ENCODE peak calls at places on chromosome 1, in four cellular contexts. Y, V, X and I are unnamed samples.

GRCh38 chr1:196493881-196494280 is 114.4 kb downstream of the KCNT2 start:
- DNase-seq in Y (no peak), V (no peak), X (no peak), I (no peak)

GRCh38 chr1:179840107-179840506 is 37.5 kb downstream of the TOR1AIP2 start:
- DNase-seq in Y (no peak), V (no peak), X (no peak), I (peak; percentile 5)

GRCh38 chr1:16073490-16074104 is at the start of gene FAM131C:
- DNase-seq in Y (peak; percentile 49), V (peak; percentile 75), X (no peak), I (peak; percentile 26)

GRCh38 chr1:187655163-187655562 is 826.4 kb downstream of the PLA2G4A start:
- DNase-seq in Y (no peak), V (no peak), X (no peak), I (no peak)

GRCh38 chr1:26828352-26829093 is 2.0 kb downstream of the ZDHHC18 start:
- DNase-seq in Y (no peak), V (no peak), X (no peak), I (peak; percentile 15)

GRCh38 chr1:36351222-36351977 is 28.0 kb upstream of the EVA1B start:
- DNase-seq in Y (no peak), V (no peak), X (peak; percentile 49), I (peak; percentile 89)

GRCh38 chr1:184513966-184514365 is 127.1 kb downstream of the C1orf21 start:
- DNase-seq in Y (no peak), V (no peak), X (peak; percentile 45), I (peak; percentile 58)

GRCh38 chr1:61053712-61054608 is 28.4 kb upstream of the NFIA start:
- DNase-seq in Y (peak; percentile 44), V (peak; percentile 67), X (peak; percentile 23), I (no peak)

GRCh38 chr1:34916104-34916503 is 13.3 kb downstream of the DLGAP3 start:
- DNase-seq in Y (no peak), V (peak; percentile 35), X (no peak), I (no peak)

GRCh38 chr1:226699166-226699565 is 39.9 kb downstream of the ITPKB start:
- DNase-seq in Y (no peak), V (no peak), X (no peak), I (no peak)

GRCh38 chr1:4203501-4203900 is 303.4 kb upstream of the C1orf174 start:
- DNase-seq in Y (no peak), V (no peak), X (no peak), I (no peak)

GRCh38 chr1:178189814-178190213 is 95.9 kb downstream of the RASAL2 start:
- DNase-seq in Y (peak; percentile 71), V (no peak), X (peak; percentile 88), I (peak; percentile 50)

GRCh38 chr1:235575597-235575996 is 71.3 kb upstream of the B3GALNT2 start:
- DNase-seq in Y (no peak), V (no peak), X (no peak), I (no peak)

GRCh38 chr1:231070758-231071443 is 30.8 kb upstream of the FAM89A start:
- DNase-seq in Y (no peak), V (no peak), X (no peak), I (no peak)

GRCh38 chr1:109634771-109635750 is 15.4 kb downstream of the AMPD2 start:
- DNase-seq in Y (peak; percentile 24), V (peak; percentile 40), X (no peak), I (no peak)

GRCh38 chr1:38728176-38728908 is 131.2 kb downstream of the RRAGC start:
- DNase-seq in Y (peak; percentile 38), V (peak; percentile 58), X (peak; percentile 22), I (no peak)

GRCh38 chr1:222777977-222778376 is 36.9 kb upstream of the DISP1 start:
- DNase-seq in Y (no peak), V (no peak), X (no peak), I (no peak)

GRCh38 chr1:206693592-206693991 is 8.9 kb downstream of the MAPKAPK2 start:
- DNase-seq in Y (no peak), V (no peak), X (no peak), I (no peak)

GRCh38 chr1:19495816-19496528 is 10.6 kb upstream of the CAPZB start:
- DNase-seq in Y (no peak), V (no peak), X (no peak), I (no peak)

GRCh38 chr1:2413495-2414296 is 1.3 kb upstream of the PEX10 start:
- DNase-seq in Y (peak; percentile 54), V (peak; percentile 68), X (peak; percentile 44), I (no peak)

GRCh38 chr1:46410156-46411009 is 16.3 kb downstream of the FAAH start:
- DNase-seq in Y (no peak), V (no peak), X (no peak), I (no peak)

GRCh38 chr1:81802601-81803422 is 2.1 kb downstream of the ADGRL2 start:
- DNase-seq in Y (peak; percentile 43), V (peak; percentile 70), X (peak; percentile 73), I (peak; percentile 30)

GRCh38 chr1:202599669-202600431 is 110.4 kb downstream of the SYT2 start:
- DNase-seq in Y (peak; percentile 84), V (peak; percentile 72), X (peak; percentile 86), I (peak; percentile 61)

GRCh38 chr1:91583326-91583755 is 82.7 kb downstream of the CDC7 start:
- DNase-seq in Y (no peak), V (no peak), X (no peak), I (no peak)

GRCh38 chr1:40140211-40140709 is 20.9 kb upstream of the RLF start:
- DNase-seq in Y (no peak), V (no peak), X (peak; percentile 45), I (peak; percentile 94)

GRCh38 chr1:3928622-3929021 is 28.6 kb upstream of the C1orf174 start:
- DNase-seq in Y (no peak), V (no peak), X (no peak), I (no peak)

GRCh38 chr1:32055426-32055825 is 17.3 kb upstream of the TMEM39B start:
- DNase-seq in Y (no peak), V (no peak), X (no peak), I (no peak)

GRCh38 chr1:8089535-8090228 is 63.6 kb upstream of the ERRFI1 start:
- DNase-seq in Y (no peak), V (no peak), X (no peak), I (no peak)

GRCh38 chr1:22592051-22592450 is 28.8 kb downstream of the EPHA8 start:
- DNase-seq in Y (no peak), V (no peak), X (no peak), I (no peak)

GRCh38 chr1:9280015-9280860 is 12.5 kb upstream of the SPSB1 start:
- DNase-seq in Y (peak; percentile 61), V (no peak), X (peak; percentile 76), I (peak; percentile 89)

GRCh38 chr1:173477286-173478098 is at the start of gene PRDX6:
- DNase-seq in Y (peak; percentile 32), V (peak; percentile 84), X (no peak), I (peak; percentile 66)

DNA sequence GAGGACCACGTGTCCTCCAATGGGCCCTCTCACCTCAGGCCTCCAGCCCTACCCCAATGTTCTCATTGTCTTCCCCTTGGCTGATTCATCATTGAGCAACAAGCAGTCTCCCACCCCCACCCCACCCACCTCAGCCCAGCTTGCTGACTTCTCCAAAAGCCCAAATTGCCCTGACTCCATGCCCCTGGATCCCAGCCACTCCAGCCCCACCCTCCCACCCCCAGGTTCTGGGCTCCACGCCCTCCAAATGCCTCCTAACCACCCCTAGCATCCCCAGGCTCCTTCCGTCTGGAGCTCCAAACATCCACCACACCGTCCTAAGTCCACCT is 1.9 kb downstream of the S100A16 start:
- DNase-seq in Y (no peak), V (no peak), X (no peak), I (no peak)
- H3K79me2 ChIP-seq in Y (no peaks in the 10 kb centered on the region), V (no peaks in the 10 kb centered on the region), X (no peaks in the 10 kb centered on the region), I (peaks cover 3% of the 10 kb centered on the region)

GRCh38 chr1:27967884-27968466 is 8.2 kb downstream of the XKR8 start:
- DNase-seq in Y (no peak), V (no peak), X (no peak), I (no peak)

GRCh38 chr1:27963393-27963792 is 3.6 kb downstream of the XKR8 start:
- DNase-seq in Y (no peak), V (no peak), X (no peak), I (peak; percentile 4)

GRCh38 chr1:27967106-27967883 is 7.5 kb downstream of the XKR8 start:
- DNase-seq in Y (no peak), V (no peak), X (no peak), I (no peak)

GRCh38 chr1:27968692-27969091 is 8.9 kb downstream of the XKR8 start:
- DNase-seq in Y (no peak), V (no peak), X (peak; percentile 7), I (peak; percentile 87)

DNA sequence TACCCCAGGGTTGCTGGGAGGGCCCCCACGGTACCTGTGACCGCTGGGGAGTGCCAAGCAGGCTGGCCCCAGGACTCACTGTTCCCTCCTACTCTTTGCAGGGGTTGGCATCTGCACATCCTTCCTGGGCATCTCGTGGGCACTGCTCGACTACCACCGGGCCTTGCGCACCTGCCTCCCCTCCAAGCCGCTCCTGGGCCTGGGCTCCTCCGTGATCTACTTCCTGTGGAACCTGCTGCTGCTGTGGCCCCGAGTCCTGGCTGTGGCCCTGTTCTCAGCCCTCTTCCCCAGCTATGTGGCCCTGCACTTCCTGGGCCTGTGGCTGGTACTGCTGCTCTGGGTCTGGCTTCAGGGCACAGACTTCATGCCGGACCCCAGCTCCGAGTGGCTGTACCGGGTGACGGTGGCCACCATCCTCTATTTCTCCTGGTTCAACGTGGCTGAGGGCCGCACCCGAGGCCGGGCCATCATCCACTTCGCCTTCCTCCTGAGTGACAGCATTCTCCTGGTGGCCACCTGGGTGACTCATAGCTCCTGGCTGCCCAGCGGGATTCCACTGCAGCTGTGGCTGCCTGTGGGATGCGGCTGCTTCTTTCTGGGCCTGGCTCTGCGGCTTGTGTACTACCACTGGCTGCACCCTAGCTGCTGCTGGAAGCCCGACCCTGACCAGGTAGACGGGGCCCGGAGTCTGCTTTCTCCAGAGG is 6.8 kb downstream of the XKR8 start:
- DNase-seq in Y (no peak), V (no peak), X (peak; percentile 27), I (peak; percentile 84)
- H3K23ac ChIP-seq in Y (no peak overlapping the region), V (no peak overlapping the region), X (no peak overlapping the region), I (no peak overlapping the region)

DNA sequence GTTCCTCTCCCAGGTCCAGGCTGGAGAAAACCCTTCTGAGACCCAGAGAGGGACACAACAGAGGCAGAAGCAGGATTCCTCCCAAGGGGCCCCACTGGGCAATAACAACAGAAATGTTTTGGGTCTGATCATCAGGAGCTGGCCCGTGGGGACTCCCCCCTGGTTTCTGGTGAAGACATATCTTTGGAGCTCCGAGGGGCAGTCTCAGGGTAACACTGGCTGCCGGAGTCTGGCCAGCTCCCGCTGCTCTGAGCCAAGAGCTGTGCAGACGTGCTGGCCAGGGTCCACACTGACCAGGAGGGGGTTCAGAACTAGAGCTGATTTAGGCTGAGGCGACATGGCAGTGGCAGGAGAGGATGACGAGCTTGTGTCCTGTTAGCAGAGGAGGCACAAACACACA is 13.1 kb downstream of the ECE1 start:
- DNase-seq in Y (no peak), V (no peak), X (no peak), I (no peak)
- H4K8ac ChIP-seq in Y (no peak overlapping the region), V (no peak overlapping the region), X (no peak overlapping the region), I (no peak overlapping the region)

DNA sequence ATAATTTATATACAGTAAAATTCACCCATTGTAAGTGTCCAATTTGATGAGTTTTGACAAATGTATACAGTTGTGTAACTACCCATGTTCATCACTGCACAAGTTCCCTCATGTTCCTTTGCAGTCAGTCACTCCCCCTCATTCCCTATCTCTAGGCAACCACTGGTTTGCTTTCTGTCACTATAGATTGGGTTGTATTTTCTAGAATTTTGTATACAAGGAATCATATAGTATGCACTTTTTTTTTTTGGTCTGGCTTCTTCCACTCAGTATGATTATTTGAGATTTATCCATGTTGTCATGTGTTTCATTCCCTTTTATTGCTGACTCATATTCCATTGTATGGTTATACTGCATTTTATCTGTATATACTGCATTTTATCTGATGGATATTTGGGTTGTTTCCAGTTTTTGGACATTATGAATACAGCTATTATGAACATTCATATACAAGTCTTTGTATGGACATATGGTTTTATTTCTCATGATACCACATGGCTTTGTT is 4.1 kb downstream of the RPS6KC1 start:
- DNase-seq in Y (no peak), V (no peak), X (no peak), I (no peak)
- H3K79me2 ChIP-seq in Y (peaks cover 2% of the 10 kb centered on the region), V (peaks cover 57% of the 10 kb centered on the region), X (peaks cover 10% of the 10 kb centered on the region), I (peaks cover 3% of the 10 kb centered on the region)